ENCODE peak calls at places on chromosome 15, in six cellular contexts. One of them, this sample, is unnamed.

GRCh38 chr15:51750186-51750585 is 1.2 kb upstream of the TMOD2 start:
- DNase-seq in MM.1S: no peak
- DNase-seq in thoracic aorta: no peak
- DNase-seq in GM04504: no peak
- DNase-seq in fibroblast of gingiva: no peak
- DNase-seq in psoas muscle: no peak
- DNase-seq in this sample: no peak

GRCh38 chr15:62877276-62877857 is 165.2 kb upstream of the TPM1 start:
- DNase-seq in MM.1S: no peak
- DNase-seq in thoracic aorta: no peak
- DNase-seq in GM04504: no peak
- DNase-seq in fibroblast of gingiva: no peak
- DNase-seq in psoas muscle: no peak
- DNase-seq in this sample: no peak

GRCh38 chr15:65044724-65045481 is at the start of gene SLC51B:
- DNase-seq in MM.1S: no peak
- DNase-seq in thoracic aorta: no peak
- DNase-seq in GM04504: no peak
- DNase-seq in fibroblast of gingiva: no peak
- DNase-seq in psoas muscle: no peak
- DNase-seq in this sample: no peak

GRCh38 chr15:58138106-58138505 is at the start of gene AQP9:
- DNase-seq in MM.1S: no peak
- DNase-seq in thoracic aorta: no peak
- DNase-seq in GM04504: no peak
- DNase-seq in fibroblast of gingiva: peak
- DNase-seq in psoas muscle: no peak
- DNase-seq in this sample: no peak

GRCh38 chr15:89747708-89748682 is 3.1 kb downstream of the MESP1 start:
- DNase-seq in MM.1S: no peak
- DNase-seq in thoracic aorta: no peak
- DNase-seq in GM04504: no peak
- DNase-seq in fibroblast of gingiva: no peak
- DNase-seq in psoas muscle: no peak
- DNase-seq in this sample: no peak

GRCh38 chr15:53246996-53247395 is 456.9 kb upstream of the ONECUT1 start:
- DNase-seq in MM.1S: no peak
- DNase-seq in thoracic aorta: no peak
- DNase-seq in GM04504: no peak
- DNase-seq in fibroblast of gingiva: no peak
- DNase-seq in psoas muscle: no peak
- DNase-seq in this sample: no peak

GRCh38 chr15:66359740-66360139 is 3.3 kb upstream of the TIPIN start:
- DNase-seq in MM.1S: no peak
- DNase-seq in thoracic aorta: no peak
- DNase-seq in GM04504: no peak
- DNase-seq in fibroblast of gingiva: no peak
- DNase-seq in psoas muscle: no peak
- DNase-seq in this sample: no peak

GRCh38 chr15:90099868-90100854 is 2.1 kb downstream of the IDH2 start:
- DNase-seq in MM.1S: peak
- DNase-seq in thoracic aorta: no peak
- DNase-seq in GM04504: peak
- DNase-seq in fibroblast of gingiva: peak
- DNase-seq in psoas muscle: peak
- DNase-seq in this sample: peak

GRCh38 chr15:60093273-60094067 is 89.4 kb downstream of the FOXB1 start:
- DNase-seq in MM.1S: no peak
- DNase-seq in thoracic aorta: no peak
- DNase-seq in GM04504: no peak
- DNase-seq in fibroblast of gingiva: no peak
- DNase-seq in psoas muscle: no peak
- DNase-seq in this sample: no peak

GRCh38 chr15:72222433-72222832 is 8.6 kb downstream of the PKM start:
- DNase-seq in MM.1S: no peak
- DNase-seq in thoracic aorta: peak
- DNase-seq in GM04504: no peak
- DNase-seq in fibroblast of gingiva: peak
- DNase-seq in psoas muscle: peak
- DNase-seq in this sample: no peak

GRCh38 chr15:31200735-31201151 is 99.2 kb upstream of the TRPM1 start:
- DNase-seq in MM.1S: peak
- DNase-seq in thoracic aorta: no peak
- DNase-seq in GM04504: no peak
- DNase-seq in fibroblast of gingiva: peak
- DNase-seq in psoas muscle: peak
- DNase-seq in this sample: peak

GRCh38 chr15:62066663-62067447 is at the start of gene C2CD4A:
- DNase-seq in MM.1S: peak
- DNase-seq in thoracic aorta: no peak
- DNase-seq in GM04504: no peak
- DNase-seq in fibroblast of gingiva: peak
- DNase-seq in psoas muscle: peak
- DNase-seq in this sample: no peak

GRCh38 chr15:33293619-33294309 is 17.0 kb upstream of the RYR3 start:
- DNase-seq in MM.1S: no peak
- DNase-seq in thoracic aorta: no peak
- DNase-seq in GM04504: no peak
- DNase-seq in fibroblast of gingiva: peak
- DNase-seq in psoas muscle: no peak
- DNase-seq in this sample: no peak

GRCh38 chr15:23564798-23565394 is 578 bp upstream of the MKRN3 start:
- DNase-seq in MM.1S: no peak
- DNase-seq in thoracic aorta: no peak
- DNase-seq in GM04504: no peak
- DNase-seq in fibroblast of gingiva: no peak
- DNase-seq in psoas muscle: no peak
- DNase-seq in this sample: no peak

GRCh38 chr15:84981711-84982300 is at the start of gene PDE8A:
- DNase-seq in MM.1S: peak
- DNase-seq in thoracic aorta: no peak
- DNase-seq in GM04504: no peak
- DNase-seq in fibroblast of gingiva: no peak
- DNase-seq in psoas muscle: peak
- DNase-seq in this sample: peak

GRCh38 chr15:40317580-40317979 is 5.9 kb upstream of the INAFM2 start:
- DNase-seq in MM.1S: no peak
- DNase-seq in thoracic aorta: no peak
- DNase-seq in GM04504: no peak
- DNase-seq in fibroblast of gingiva: no peak
- DNase-seq in psoas muscle: no peak
- DNase-seq in this sample: no peak

GRCh38 chr15:34889486-34889885 is 80.1 kb downstream of the AQR start:
- DNase-seq in MM.1S: no peak
- DNase-seq in thoracic aorta: no peak
- DNase-seq in GM04504: no peak
- DNase-seq in fibroblast of gingiva: peak
- DNase-seq in psoas muscle: no peak
- DNase-seq in this sample: no peak

GRCh38 chr15:56249080-56249479 is 5.4 kb upstream of the RFX7 start:
- DNase-seq in MM.1S: peak
- DNase-seq in thoracic aorta: no peak
- DNase-seq in GM04504: no peak
- DNase-seq in fibroblast of gingiva: peak
- DNase-seq in psoas muscle: no peak
- DNase-seq in this sample: peak

GRCh38 chr15:39942101-39942752 is 8.3 kb downstream of the EIF2AK4 start:
- DNase-seq in MM.1S: no peak
- DNase-seq in thoracic aorta: no peak
- DNase-seq in GM04504: no peak
- DNase-seq in fibroblast of gingiva: peak
- DNase-seq in psoas muscle: no peak
- DNase-seq in this sample: no peak

GRCh38 chr15:48005921-48006541 is 114.8 kb upstream of the SLC24A5 start:
- DNase-seq in MM.1S: no peak
- DNase-seq in thoracic aorta: no peak
- DNase-seq in GM04504: no peak
- DNase-seq in fibroblast of gingiva: peak
- DNase-seq in psoas muscle: no peak
- DNase-seq in this sample: no peak

GRCh38 chr15:98121957-98122356 is 161.5 kb downstream of the ARRDC4 start:
- DNase-seq in MM.1S: no peak
- DNase-seq in thoracic aorta: no peak
- DNase-seq in GM04504: no peak
- DNase-seq in fibroblast of gingiva: no peak
- DNase-seq in psoas muscle: no peak
- DNase-seq in this sample: no peak

GRCh38 chr15:42133892-42134502 is 22.4 kb downstream of the PLA2G4F start:
- DNase-seq in MM.1S: peak
- DNase-seq in thoracic aorta: no peak
- DNase-seq in GM04504: no peak
- DNase-seq in fibroblast of gingiva: no peak
- DNase-seq in psoas muscle: peak
- DNase-seq in this sample: peak

GRCh38 chr15:60626669-60627068 is 147.7 kb upstream of the ICE2 start:
- DNase-seq in MM.1S: no peak
- DNase-seq in thoracic aorta: no peak
- DNase-seq in GM04504: no peak
- DNase-seq in fibroblast of gingiva: no peak
- DNase-seq in psoas muscle: no peak
- DNase-seq in this sample: no peak

GRCh38 chr15:46080018-46080417 is 445.2 kb downstream of the SQOR start:
- DNase-seq in MM.1S: no peak
- DNase-seq in thoracic aorta: no peak
- DNase-seq in GM04504: no peak
- DNase-seq in fibroblast of gingiva: no peak
- DNase-seq in psoas muscle: no peak
- DNase-seq in this sample: no peak

GRCh38 chr15:66757030-66757429 is 55.0 kb downstream of the SMAD6 start:
- DNase-seq in MM.1S: no peak
- DNase-seq in thoracic aorta: no peak
- DNase-seq in GM04504: no peak
- DNase-seq in fibroblast of gingiva: no peak
- DNase-seq in psoas muscle: no peak
- DNase-seq in this sample: no peak

GRCh38 chr15:38559131-38559530 is 5.5 kb downstream of the RASGRP1 start:
- DNase-seq in MM.1S: no peak
- DNase-seq in thoracic aorta: no peak
- DNase-seq in GM04504: no peak
- DNase-seq in fibroblast of gingiva: no peak
- DNase-seq in psoas muscle: no peak
- DNase-seq in this sample: no peak

GRCh38 chr15:60526127-60526616 is 47.2 kb upstream of the ICE2 start:
- DNase-seq in MM.1S: no peak
- DNase-seq in thoracic aorta: no peak
- DNase-seq in GM04504: no peak
- DNase-seq in fibroblast of gingiva: peak
- DNase-seq in psoas muscle: peak
- DNase-seq in this sample: no peak

GRCh38 chr15:67149859-67150824 is 84.7 kb downstream of the SMAD3 start:
- DNase-seq in MM.1S: no peak
- DNase-seq in thoracic aorta: peak
- DNase-seq in GM04504: peak
- DNase-seq in fibroblast of gingiva: peak
- DNase-seq in psoas muscle: peak
- DNase-seq in this sample: peak

GRCh38 chr15:78104566-78105500 is 12.5 kb downstream of the SH2D7 start:
- DNase-seq in MM.1S: no peak
- DNase-seq in thoracic aorta: no peak
- DNase-seq in GM04504: no peak
- DNase-seq in fibroblast of gingiva: no peak
- DNase-seq in psoas muscle: no peak
- DNase-seq in this sample: no peak

GRCh38 chr15:85742186-85742751 is 52.5 kb downstream of the KLHL25 start:
- DNase-seq in MM.1S: no peak
- DNase-seq in thoracic aorta: no peak
- DNase-seq in GM04504: no peak
- DNase-seq in fibroblast of gingiva: peak
- DNase-seq in psoas muscle: no peak
- DNase-seq in this sample: no peak

GRCh38 chr15:41567870-41568269 is 8.9 kb downstream of the TYRO3 start:
- DNase-seq in MM.1S: no peak
- DNase-seq in thoracic aorta: no peak
- DNase-seq in GM04504: no peak
- DNase-seq in fibroblast of gingiva: no peak
- DNase-seq in psoas muscle: no peak
- DNase-seq in this sample: no peak

GRCh38 chr15:38750816-38751215 is 186.2 kb upstream of the RASGRP1 start:
- DNase-seq in MM.1S: no peak
- DNase-seq in thoracic aorta: no peak
- DNase-seq in GM04504: no peak
- DNase-seq in fibroblast of gingiva: no peak
- DNase-seq in psoas muscle: no peak
- DNase-seq in this sample: no peak

GRCh38 chr15:91694131-91694828 is 159.2 kb upstream of the SLCO3A1 start:
- DNase-seq in MM.1S: no peak
- DNase-seq in thoracic aorta: no peak
- DNase-seq in GM04504: peak
- DNase-seq in fibroblast of gingiva: peak
- DNase-seq in psoas muscle: peak
- DNase-seq in this sample: peak

GRCh38 chr15:85597155-85597815 is 197.4 kb downstream of the KLHL25 start:
- DNase-seq in MM.1S: no peak
- DNase-seq in thoracic aorta: no peak
- DNase-seq in GM04504: no peak
- DNase-seq in fibroblast of gingiva: no peak
- DNase-seq in psoas muscle: no peak
- DNase-seq in this sample: no peak

GRCh38 chr15:58038426-58039106 is 26.9 kb downstream of the ALDH1A2 start:
- DNase-seq in MM.1S: no peak
- DNase-seq in thoracic aorta: no peak
- DNase-seq in GM04504: no peak
- DNase-seq in fibroblast of gingiva: peak
- DNase-seq in psoas muscle: no peak
- DNase-seq in this sample: no peak